ENCODE peak calls at places on chromosome 13, in six cellular contexts. One of them, this sample, is unnamed.

GRCh38 chr13:38590796-38591507 is 95.9 kb upstream of the FREM2 start:
- DNase-seq in heart left ventricle: no peak
- DNase-seq in naive thymus-derived CD4-positive, alpha-beta T cell: no peak
- DNase-seq in skeletal muscle cell: no peak
- DNase-seq in fibroblast of lung: no peak
- DNase-seq in gastrocnemius medialis: no peak
- DNase-seq in this sample: no peak

GRCh38 chr13:105139380-105140285 is 1395.8 kb downstream of the EFNB2 start:
- DNase-seq in heart left ventricle: peak; percentile 58
- DNase-seq in naive thymus-derived CD4-positive, alpha-beta T cell: peak; percentile 40
- DNase-seq in skeletal muscle cell: no peak
- DNase-seq in fibroblast of lung: peak; percentile 76
- DNase-seq in gastrocnemius medialis: no peak
- DNase-seq in this sample: no peak

GRCh38 chr13:81487151-81487550 is 1146.2 kb upstream of the SPRY2 start:
- DNase-seq in heart left ventricle: no peak
- DNase-seq in naive thymus-derived CD4-positive, alpha-beta T cell: no peak
- DNase-seq in skeletal muscle cell: no peak
- DNase-seq in fibroblast of lung: no peak
- DNase-seq in gastrocnemius medialis: no peak
- DNase-seq in this sample: no peak

GRCh38 chr13:31955745-31956144 is 75.8 kb upstream of the FRY start:
- DNase-seq in heart left ventricle: no peak
- DNase-seq in naive thymus-derived CD4-positive, alpha-beta T cell: no peak
- DNase-seq in skeletal muscle cell: no peak
- DNase-seq in fibroblast of lung: no peak
- DNase-seq in gastrocnemius medialis: no peak
- DNase-seq in this sample: no peak

GRCh38 chr13:34967851-34968562 is 25.9 kb downstream of the NBEA start:
- DNase-seq in heart left ventricle: no peak
- DNase-seq in naive thymus-derived CD4-positive, alpha-beta T cell: no peak
- DNase-seq in skeletal muscle cell: no peak
- DNase-seq in fibroblast of lung: no peak
- DNase-seq in gastrocnemius medialis: no peak
- DNase-seq in this sample: no peak

GRCh38 chr13:66405908-66406802 is 824.0 kb downstream of the PCDH9 start:
- DNase-seq in heart left ventricle: no peak
- DNase-seq in naive thymus-derived CD4-positive, alpha-beta T cell: no peak
- DNase-seq in skeletal muscle cell: peak; percentile 91
- DNase-seq in fibroblast of lung: peak; percentile 87
- DNase-seq in gastrocnemius medialis: no peak
- DNase-seq in this sample: peak; percentile 16

GRCh38 chr13:79486433-79487188 is 5.7 kb downstream of the NDFIP2 start:
- DNase-seq in heart left ventricle: no peak
- DNase-seq in naive thymus-derived CD4-positive, alpha-beta T cell: no peak
- DNase-seq in skeletal muscle cell: no peak
- DNase-seq in fibroblast of lung: no peak
- DNase-seq in gastrocnemius medialis: no peak
- DNase-seq in this sample: no peak

GRCh38 chr13:98821372-98822237 is 69.1 kb upstream of the SLC15A1 start:
- DNase-seq in heart left ventricle: no peak
- DNase-seq in naive thymus-derived CD4-positive, alpha-beta T cell: no peak
- DNase-seq in skeletal muscle cell: peak; percentile 46
- DNase-seq in fibroblast of lung: peak; percentile 63
- DNase-seq in gastrocnemius medialis: no peak
- DNase-seq in this sample: no peak

GRCh38 chr13:96229356-96229755 is 139.4 kb downstream of the HS6ST3 start:
- DNase-seq in heart left ventricle: no peak
- DNase-seq in naive thymus-derived CD4-positive, alpha-beta T cell: no peak
- DNase-seq in skeletal muscle cell: no peak
- DNase-seq in fibroblast of lung: peak; percentile 6
- DNase-seq in gastrocnemius medialis: no peak
- DNase-seq in this sample: no peak

GRCh38 chr13:99990045-99990977 is 8.7 kb downstream of the ZIC2 start:
- DNase-seq in heart left ventricle: no peak
- DNase-seq in naive thymus-derived CD4-positive, alpha-beta T cell: no peak
- DNase-seq in skeletal muscle cell: no peak
- DNase-seq in fibroblast of lung: no peak
- DNase-seq in gastrocnemius medialis: no peak
- DNase-seq in this sample: no peak
- H3K4me3 ChIP-seq in heart left ventricle: no peak overlapping the region
- H3K4me3 ChIP-seq in naive thymus-derived CD4-positive, alpha-beta T cell: no peak overlapping the region
- H3K4me3 ChIP-seq in skeletal muscle cell: no peak overlapping the region
- H3K4me3 ChIP-seq in fibroblast of lung: no peak overlapping the region
- H3K4me3 ChIP-seq in gastrocnemius medialis: no peak overlapping the region
- H3K4me3 ChIP-seq in this sample: no peak overlapping the region

GRCh38 chr13:44415815-44416214 is 42.2 kb downstream of the SERP2 start:
- DNase-seq in heart left ventricle: no peak
- DNase-seq in naive thymus-derived CD4-positive, alpha-beta T cell: no peak
- DNase-seq in skeletal muscle cell: no peak
- DNase-seq in fibroblast of lung: no peak
- DNase-seq in gastrocnemius medialis: no peak
- DNase-seq in this sample: no peak

GRCh38 chr13:44416297-44416696 is 42.7 kb downstream of the SERP2 start:
- DNase-seq in heart left ventricle: no peak
- DNase-seq in naive thymus-derived CD4-positive, alpha-beta T cell: no peak
- DNase-seq in skeletal muscle cell: no peak
- DNase-seq in fibroblast of lung: no peak
- DNase-seq in gastrocnemius medialis: no peak
- DNase-seq in this sample: no peak

GRCh38 chr13:44413095-44413494 is 39.5 kb downstream of the SERP2 start:
- DNase-seq in heart left ventricle: no peak
- DNase-seq in naive thymus-derived CD4-positive, alpha-beta T cell: no peak
- DNase-seq in skeletal muscle cell: no peak
- DNase-seq in fibroblast of lung: peak; percentile 44
- DNase-seq in gastrocnemius medialis: no peak
- DNase-seq in this sample: no peak

GRCh38 chr13:44412341-44412935 is 38.8 kb downstream of the SERP2 start:
- DNase-seq in heart left ventricle: no peak
- DNase-seq in naive thymus-derived CD4-positive, alpha-beta T cell: no peak
- DNase-seq in skeletal muscle cell: no peak
- DNase-seq in fibroblast of lung: no peak
- DNase-seq in gastrocnemius medialis: no peak
- DNase-seq in this sample: no peak

GRCh38 chr13:44414771-44415170 is 41.1 kb downstream of the SERP2 start:
- DNase-seq in heart left ventricle: no peak
- DNase-seq in naive thymus-derived CD4-positive, alpha-beta T cell: no peak
- DNase-seq in skeletal muscle cell: no peak
- DNase-seq in fibroblast of lung: no peak
- DNase-seq in gastrocnemius medialis: no peak
- DNase-seq in this sample: no peak
- H3K4me3 ChIP-seq in heart left ventricle: no peak overlapping the region
- H3K4me3 ChIP-seq in naive thymus-derived CD4-positive, alpha-beta T cell: no peak overlapping the region
- H3K4me3 ChIP-seq in skeletal muscle cell: no peak overlapping the region
- H3K4me3 ChIP-seq in fibroblast of lung: no peak overlapping the region
- H3K4me3 ChIP-seq in gastrocnemius medialis: no peak overlapping the region
- H3K4me3 ChIP-seq in this sample: no peak overlapping the region

GRCh38 chr13:28819748-28820098 is 416 bp upstream of the MTUS2 start:
- DNase-seq in heart left ventricle: peak; percentile 81
- DNase-seq in naive thymus-derived CD4-positive, alpha-beta T cell: peak; percentile 68
- DNase-seq in skeletal muscle cell: no peak
- DNase-seq in fibroblast of lung: peak; percentile 8
- DNase-seq in gastrocnemius medialis: no peak
- DNase-seq in this sample: no peak
- H3K4me3 ChIP-seq in heart left ventricle: peak overlapping the region; percentile 48
- H3K4me3 ChIP-seq in naive thymus-derived CD4-positive, alpha-beta T cell: no peak overlapping the region
- H3K4me3 ChIP-seq in skeletal muscle cell: peak overlapping the region; percentile 36
- H3K4me3 ChIP-seq in fibroblast of lung: no peak overlapping the region
- H3K4me3 ChIP-seq in gastrocnemius medialis: no peak overlapping the region
- H3K4me3 ChIP-seq in this sample: peak overlapping the region; percentile 20

DNA sequence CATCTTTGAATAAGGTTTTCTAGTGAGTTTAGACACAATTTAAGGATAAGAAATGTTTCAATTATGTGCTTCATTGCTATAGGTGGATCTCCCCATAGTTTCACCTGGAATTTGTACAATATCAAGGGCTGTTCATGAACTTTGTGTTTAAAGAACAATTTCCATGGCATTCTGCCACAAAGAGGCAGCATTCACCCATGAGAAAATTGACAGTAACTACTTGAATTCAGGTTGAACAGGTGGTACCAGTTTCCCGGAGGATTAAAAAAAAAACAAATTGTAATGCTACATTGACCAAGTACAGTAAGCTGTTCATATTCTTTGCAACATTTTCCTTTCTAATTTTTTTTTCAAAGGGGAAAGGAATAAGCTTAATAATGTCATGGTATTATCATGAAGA is 9.1 kb downstream of the SLITRK5 start:
- DNase-seq in heart left ventricle: no peak
- DNase-seq in naive thymus-derived CD4-positive, alpha-beta T cell: no peak
- DNase-seq in skeletal muscle cell: no peak
- DNase-seq in fibroblast of lung: peak; percentile 15
- DNase-seq in gastrocnemius medialis: no peak
- DNase-seq in this sample: no peak
- H3K4me3 ChIP-seq in heart left ventricle: no peak overlapping the region
- H3K4me3 ChIP-seq in naive thymus-derived CD4-positive, alpha-beta T cell: no peak overlapping the region
- H3K4me3 ChIP-seq in skeletal muscle cell: no peak overlapping the region
- H3K4me3 ChIP-seq in fibroblast of lung: no peak overlapping the region
- H3K4me3 ChIP-seq in gastrocnemius medialis: no peak overlapping the region
- H3K4me3 ChIP-seq in this sample: no peak overlapping the region

GRCh38 chr13:22696433-22696832 is 484.3 kb upstream of the SGCG start:
- DNase-seq in heart left ventricle: no peak
- DNase-seq in naive thymus-derived CD4-positive, alpha-beta T cell: no peak
- DNase-seq in skeletal muscle cell: no peak
- DNase-seq in fibroblast of lung: no peak
- DNase-seq in gastrocnemius medialis: no peak
- DNase-seq in this sample: no peak
- H3K4me3 ChIP-seq in heart left ventricle: no peak overlapping the region
- H3K4me3 ChIP-seq in naive thymus-derived CD4-positive, alpha-beta T cell: no peak overlapping the region
- H3K4me3 ChIP-seq in skeletal muscle cell: no peak overlapping the region
- H3K4me3 ChIP-seq in fibroblast of lung: no peak overlapping the region
- H3K4me3 ChIP-seq in gastrocnemius medialis: no peak overlapping the region
- H3K4me3 ChIP-seq in this sample: no peak overlapping the region